ENCODE peak calls at places on chromosomes 7 and 10, in four cellular contexts. W is sigmoid colon, K is HepG2, S is tibial nerve. N is an unnamed sample. For H3K4me1, the result is how much of the 10 kb centered on the place peaks cover.

GRCh38 chr7:51242007-51242691 is 74.5 kb downstream of the COBL start:
- DNase-seq in W (no peak), K (no peak), S (no peak), N (no peak)

GRCh38 chr7:44883961-44884360 is 1.4 kb downstream of the PURB start:
- DNase-seq in W (no peak), K (no peak), S (no peak), N (no peak)

GRCh38 chr7:95596183-95597135 is at the start of gene PDK4:
- DNase-seq in W (peak), K (no peak), S (peak), N (peak)

GRCh38 chr7:102251531-102252372 is 34.9 kb upstream of the SH2B2 start:
- DNase-seq in W (no peak), K (no peak), S (no peak), N (no peak)

GRCh38 chr7:148261996-148262688 is 328.4 kb upstream of the C7orf33 start:
- DNase-seq in W (no peak), K (no peak), S (no peak), N (peak)

GRCh38 chr7:18087687-18088078 is 60.0 kb upstream of the PRPS1L1 start:
- DNase-seq in W (no peak), K (no peak), S (no peak), N (peak)

GRCh38 chr10:68175954-68176353 is 56.0 kb downstream of the ATOH7 start:
- DNase-seq in W (no peak), K (no peak), S (no peak), N (no peak)

GRCh38 chr7:13903997-13904396 is 85.5 kb downstream of the ETV1 start:
- DNase-seq in W (no peak), K (no peak), S (no peak), N (no peak)

GRCh38 chr10:112177247-112177646 is 6.3 kb downstream of the GPAM start:
- DNase-seq in W (no peak), K (peak), S (no peak), N (no peak)

GRCh38 chr7:87330316-87330715 is 15.1 kb upstream of the CROT start:
- DNase-seq in W (no peak), K (no peak), S (no peak), N (no peak)

GRCh38 chr10:46019170-46019528 is 11.3 kb downstream of the NCOA4 start:
- DNase-seq in W (no peak), K (no peak), S (no peak), N (no peak)

GRCh38 chr10:3424102-3424803 is 251.7 kb upstream of the PITRM1 start:
- DNase-seq in W (no peak), K (no peak), S (no peak), N (peak)

GRCh38 chr7:40569326-40569725 is 434.5 kb downstream of the SUGCT start:
- DNase-seq in W (no peak), K (no peak), S (no peak), N (peak)

GRCh38 chr7:40572810-40573470 is 438.1 kb downstream of the SUGCT start:
- DNase-seq in W (no peak), K (no peak), S (no peak), N (no peak)

GRCh38 chr7:40571796-40572195 is 437.0 kb downstream of the SUGCT start:
- DNase-seq in W (no peak), K (no peak), S (no peak), N (peak)

GRCh38 chr7:40566879-40567278 is 432.1 kb downstream of the SUGCT start:
- DNase-seq in W (no peak), K (no peak), S (no peak), N (no peak)

DNA sequence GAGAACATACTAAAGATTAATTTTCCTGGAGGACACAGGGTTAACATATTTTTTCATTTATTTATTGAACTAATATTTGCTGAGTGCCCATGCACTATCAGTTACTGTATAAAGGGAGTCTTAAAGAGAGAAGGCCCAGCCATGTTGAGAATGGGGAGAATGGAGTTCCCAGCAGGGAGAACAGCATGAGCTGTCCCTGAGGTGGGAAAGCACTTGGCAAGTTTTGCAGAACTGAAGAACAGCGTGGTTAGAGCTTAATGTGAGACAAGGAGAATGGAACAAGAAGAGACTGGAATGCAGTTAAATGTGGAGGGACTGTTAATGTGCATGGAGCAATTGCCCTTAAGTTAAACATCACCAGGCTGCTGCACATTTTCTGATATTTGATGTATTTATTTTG is 435.4 kb downstream of the SUGCT start:
- DNase-seq in W (no peak), K (no peak), S (no peak), N (peak)
- H3K4me1 ChIP-seq in W (under half), K (under half), S (under half), N (under half)

DNA sequence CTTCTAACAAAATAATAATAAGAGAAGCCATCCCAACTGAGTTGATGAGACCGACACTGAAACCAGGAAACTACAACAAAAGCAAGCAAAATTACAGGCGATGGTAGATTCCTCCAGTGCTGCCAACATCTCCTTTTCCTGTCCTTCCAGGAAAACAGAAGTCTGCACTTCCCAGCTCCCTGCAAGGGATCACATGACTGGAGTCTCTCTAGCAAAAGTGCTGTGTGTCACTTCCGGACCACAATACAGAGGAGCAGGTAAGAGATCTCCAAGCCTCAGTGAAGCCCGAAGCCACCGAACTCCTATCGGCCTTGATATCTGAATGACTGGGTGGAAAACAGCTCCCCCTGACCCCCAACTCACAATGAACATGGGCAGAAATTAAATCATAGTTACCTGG is 63.2 kb downstream of the SMURF1 start:
- DNase-seq in W (no peak), K (no peak), S (no peak), N (no peak)
- H3K4me1 ChIP-seq in W (under half), K (under half), S (under half), N (under half)

GRCh38 chr10:79127151-79127961 is 58.6 kb downstream of the ZMIZ1 start:
- DNase-seq in W (peak), K (peak), S (peak), N (peak)

GRCh38 chr10:79130255-79130654 is 61.5 kb downstream of the ZMIZ1 start:
- DNase-seq in W (no peak), K (no peak), S (no peak), N (no peak)

GRCh38 chr10:79129361-79129997 is 60.7 kb downstream of the ZMIZ1 start:
- DNase-seq in W (no peak), K (peak), S (no peak), N (peak)

GRCh38 chr10:79128923-79129305 is 60.1 kb downstream of the ZMIZ1 start:
- DNase-seq in W (no peak), K (no peak), S (no peak), N (no peak)

GRCh38 chr10:79128241-79128922 is 59.6 kb downstream of the ZMIZ1 start:
- DNase-seq in W (no peak), K (no peak), S (no peak), N (no peak)
- H3K4me1 ChIP-seq in W (half or more), K (half or more), S (under half), N (under half)

GRCh38 chr10:126250045-126250444 is 138.2 kb downstream of the ADAM12 start:
- DNase-seq in W (no peak), K (no peak), S (no peak), N (no peak)
- H3K4me1 ChIP-seq in W (under half), K (under half), S (under half), N (under half)

DNA sequence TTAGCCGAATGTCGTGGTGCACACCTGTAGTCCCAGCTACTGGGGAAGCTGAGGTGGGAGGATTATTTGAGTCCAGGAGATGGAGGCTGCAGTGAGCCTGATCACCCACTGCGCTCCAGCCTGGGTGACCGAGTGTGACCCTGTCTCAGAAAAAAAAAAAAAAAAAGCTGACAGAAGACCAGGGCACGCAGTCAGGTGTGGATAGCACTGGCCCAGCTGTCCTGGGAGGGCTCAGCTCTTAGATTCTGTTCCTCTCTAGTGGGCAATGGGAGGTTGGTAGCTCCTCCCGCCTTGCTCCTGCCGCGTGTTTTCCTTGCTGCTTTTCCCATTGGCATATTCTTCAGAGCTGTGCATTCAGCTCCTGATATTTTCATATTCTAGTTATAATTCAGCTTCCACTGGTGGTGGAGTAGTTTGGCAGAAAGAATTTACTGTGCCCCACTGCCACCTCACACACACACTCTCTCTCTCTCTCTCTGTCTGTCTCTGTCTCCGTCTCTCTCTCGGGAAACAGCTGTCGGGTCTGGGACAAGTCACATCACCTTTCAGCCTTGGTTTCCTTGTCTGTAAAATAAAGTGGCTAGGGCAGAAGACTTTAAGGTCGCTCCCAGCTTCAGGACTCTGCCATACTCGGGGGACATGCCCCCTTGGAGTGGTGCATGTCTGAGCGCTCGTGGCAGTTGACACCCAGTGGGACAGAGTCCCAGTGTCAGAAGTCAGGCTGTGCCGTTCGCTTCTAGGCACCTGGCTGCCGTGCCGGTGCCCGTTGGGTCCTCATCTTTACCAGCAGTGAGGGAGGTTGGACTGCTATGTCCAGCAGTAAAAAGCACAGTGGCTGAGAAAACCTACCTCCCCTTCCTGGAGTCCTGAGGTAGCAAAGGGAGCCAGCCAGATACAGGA is 25.9 kb upstream of the ANKRD2 start:
- DNase-seq in W (no peak), K (no peak), S (no peak), N (no peak)
- H3K4me1 ChIP-seq in W (under half), K (under half), S (under half), N (under half)

N was measured in mesendoderm.